ENCODE peak calls at places on chromosomes 4 and X, in six cellular contexts. F is body of pancreas, U is transverse colon, X is small intestine, T is uterus, N is PC-3. K is an unnamed sample. For H3K4me1, the result is how much of the 10 kb centered on the place peaks cover.

GRCh38 chr4:40471923-40472322 is 136.8 kb downstream of the CHRNA9 start:
- DNase-seq in F (no peak), U (no peak), X (no peak), T (no peak), N (peak), K (no peak)

GRCh38 chr4:128649161-128649560 is 160.3 kb upstream of the JADE1 start:
- DNase-seq in F (no peak), U (no peak), X (no peak), T (no peak), N (no peak), K (no peak)

GRCh38 chr4:6885953-6886557 is 23.6 kb upstream of the TBC1D14 start:
- DNase-seq in F (peak), U (no peak), X (peak), T (peak), N (peak), K (peak)

GRCh38 chr4:97720869-97721432 is 422.3 kb downstream of the STPG2 start:
- DNase-seq in F (no peak), U (no peak), X (peak), T (no peak), N (peak), K (no peak)

GRCh38 chrX:19875051-19875432 is 12.4 kb downstream of the SH3KBP1 start:
- DNase-seq in F (no peak), U (no peak), X (no peak), T (no peak), N (peak), K (no peak)

GRCh38 chr4:119512398-119512797 is 116.2 kb downstream of the PDE5A start:
- DNase-seq in F (no peak), U (no peak), X (no peak), T (no peak), N (no peak), K (no peak)

GRCh38 chr4:128347175-128347868 is 59.7 kb upstream of the PGRMC2 start:
- DNase-seq in F (peak), U (no peak), X (peak), T (no peak), N (no peak), K (no peak)

GRCh38 chr4:52718123-52718522 is 33.1 kb downstream of the ERVMER34-1 start:
- DNase-seq in F (no peak), U (no peak), X (no peak), T (no peak), N (peak), K (no peak)

GRCh38 chr4:36138221-36138620 is 106.1 kb downstream of the ARAP2 start:
- DNase-seq in F (no peak), U (no peak), X (no peak), T (no peak), N (peak), K (no peak)

GRCh38 chr4:17468638-17469221 is 43.2 kb downstream of the QDPR start:
- DNase-seq in F (no peak), U (no peak), X (peak), T (peak), N (peak), K (no peak)

GRCh38 chr4:65014078-65014477 is 604.8 kb upstream of the TECRL start:
- DNase-seq in F (no peak), U (no peak), X (no peak), T (no peak), N (no peak), K (no peak)

GRCh38 chr4:178351185-178351584 is 908.9 kb upstream of the AGA start:
- DNase-seq in F (no peak), U (no peak), X (no peak), T (no peak), N (no peak), K (no peak)

DNA sequence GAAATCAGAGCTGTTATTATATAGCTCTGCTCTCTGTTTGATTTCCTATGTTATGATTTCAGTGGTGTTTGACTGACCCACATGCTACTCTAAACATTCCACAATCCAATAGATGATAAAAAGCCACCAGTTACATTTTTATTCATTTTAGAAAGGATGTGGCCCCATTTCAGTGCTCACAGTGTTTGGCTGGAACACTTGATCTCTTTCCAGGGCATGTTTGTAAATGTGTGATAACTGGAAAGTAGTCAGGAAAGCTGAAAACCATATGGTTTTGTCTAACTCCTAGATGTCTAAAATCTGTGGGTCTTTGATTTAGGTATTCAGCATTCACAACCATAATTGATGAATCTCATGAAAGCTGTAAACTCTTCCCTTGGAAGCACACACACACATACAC is 904.9 kb upstream of the AGA start:
- DNase-seq in F (no peak), U (no peak), X (no peak), T (no peak), N (no peak), K (no peak)
- H3K4me1 ChIP-seq in F (under half), U (under half), X (under half), T (under half), N (under half), K (under half)

GRCh38 chr4:153252122-153252521 is 47.9 kb downstream of the TRIM2 start:
- DNase-seq in F (no peak), U (no peak), X (no peak), T (no peak), N (no peak), K (no peak)
- H3K4me1 ChIP-seq in F (under half), U (under half), X (under half), T (under half), N (under half), K (under half)

DNA sequence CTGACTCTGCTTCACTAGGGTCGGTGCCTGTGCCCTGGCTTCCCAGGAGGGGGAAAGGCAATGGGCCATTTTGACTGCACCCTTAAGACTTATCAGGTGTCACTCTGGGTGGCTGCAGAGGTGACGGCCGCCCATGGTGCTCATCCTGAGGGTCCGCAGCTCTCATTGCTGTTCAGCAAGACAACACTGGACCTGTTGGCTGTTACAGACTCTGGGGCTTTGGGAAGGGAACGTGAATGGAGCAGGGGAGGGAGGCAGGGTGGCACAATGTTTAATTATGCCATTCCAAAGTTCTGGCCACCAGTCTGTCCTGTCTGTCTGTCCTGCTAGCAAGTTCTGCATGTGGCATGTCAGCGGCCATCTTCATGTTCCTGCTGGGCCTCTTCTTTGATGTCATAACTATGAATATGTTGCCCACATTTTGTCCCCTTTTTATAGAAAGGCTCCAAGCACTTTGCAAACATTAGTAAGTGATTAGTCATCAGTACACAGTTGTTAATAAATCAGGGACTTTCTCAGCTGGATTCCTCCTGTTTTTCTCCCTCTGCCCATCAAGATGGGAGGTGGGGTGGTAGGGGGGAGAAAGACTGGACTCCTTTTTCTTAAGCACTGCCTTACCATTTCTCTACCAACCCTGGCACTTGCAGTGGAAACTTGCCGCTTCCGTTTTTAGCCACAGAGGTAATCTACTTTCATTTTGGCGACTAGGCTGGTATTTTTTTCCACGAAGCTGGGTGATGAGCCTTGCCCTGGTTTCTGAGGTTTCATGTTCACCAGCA is 88.7 kb upstream of the TRIM2 start:
- DNase-seq in F (no peak), U (peak), X (peak), T (no peak), N (peak), K (peak)
- H3K4me1 ChIP-seq in F (under half), U (under half), X (under half), T (under half), N (under half), K (under half)

GRCh38 chrX:49868739-49869138 is 10.5 kb upstream of the USP27X start:
- DNase-seq in F (no peak), U (no peak), X (no peak), T (no peak), N (no peak), K (no peak)
- H3K4me1 ChIP-seq in F (under half), U (under half), X (under half), T (under half), N (under half), K (under half)

GRCh38 chr4:3659131-3659530 is 107.1 kb upstream of the ADRA2C start:
- DNase-seq in F (no peak), U (no peak), X (no peak), T (no peak), N (no peak), K (no peak)

GRCh38 chr4:3661989-3662388 is 104.2 kb upstream of the ADRA2C start:
- DNase-seq in F (no peak), U (no peak), X (no peak), T (no peak), N (no peak), K (no peak)

GRCh38 chr4:3662516-3662915 is 103.7 kb upstream of the ADRA2C start:
- DNase-seq in F (no peak), U (no peak), X (no peak), T (no peak), N (no peak), K (no peak)

GRCh38 chr4:3660086-3660927 is 105.9 kb upstream of the ADRA2C start:
- DNase-seq in F (no peak), U (no peak), X (no peak), T (no peak), N (no peak), K (no peak)

GRCh38 chr4:3660928-3661515 is 105.2 kb upstream of the ADRA2C start:
- DNase-seq in F (no peak), U (no peak), X (no peak), T (no peak), N (no peak), K (no peak)
- H3K4me1 ChIP-seq in F (under half), U (under half), X (under half), T (under half), N (under half), K (under half)

GRCh38 chr4:114103908-114104307 is 124.5 kb upstream of the ARSJ start:
- DNase-seq in F (no peak), U (no peak), X (no peak), T (no peak), N (no peak), K (no peak)

GRCh38 chr4:114108869-114109268 is 129.4 kb upstream of the ARSJ start:
- DNase-seq in F (no peak), U (no peak), X (no peak), T (no peak), N (peak), K (no peak)

GRCh38 chr4:114115526-114115925 is 136.1 kb upstream of the ARSJ start:
- DNase-seq in F (no peak), U (no peak), X (no peak), T (no peak), N (no peak), K (no peak)

GRCh38 chr4:114109776-114110175 is 130.3 kb upstream of the ARSJ start:
- DNase-seq in F (no peak), U (no peak), X (no peak), T (no peak), N (no peak), K (no peak)
- H3K4me1 ChIP-seq in F (under half), U (under half), X (under half), T (under half), N (under half), K (under half)

DNA sequence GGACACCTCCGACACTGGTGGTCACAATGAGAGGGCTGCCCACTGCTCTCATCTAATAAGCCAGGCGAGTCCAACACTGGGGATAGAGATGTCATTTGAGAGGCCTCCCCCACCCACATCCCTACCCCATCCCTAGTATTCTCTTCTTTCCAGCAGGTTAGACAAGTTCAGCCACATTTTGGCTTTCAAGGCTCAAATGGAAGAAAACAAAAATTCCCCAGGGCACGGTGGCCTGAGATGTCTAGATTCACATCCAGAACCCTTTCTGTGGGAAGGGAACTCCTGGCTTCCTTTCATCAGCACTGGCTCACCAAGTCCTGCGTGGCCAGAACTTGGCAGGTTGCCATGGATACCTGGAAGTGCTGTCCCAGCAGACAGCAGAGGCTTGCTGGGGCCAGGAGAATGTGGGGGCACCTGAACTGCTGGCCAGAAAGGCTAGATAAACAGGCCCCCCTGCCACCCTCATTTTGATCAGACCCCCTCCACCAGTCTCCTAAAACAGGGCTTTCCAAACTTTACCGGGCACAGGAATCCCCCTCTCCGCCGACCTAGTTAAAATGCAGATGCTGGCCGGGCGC is 1.3 kb upstream of the NYX start:
- DNase-seq in F (peak), U (no peak), X (no peak), T (no peak), N (peak), K (no peak)
- H3K4me1 ChIP-seq in F (under half), U (under half), X (under half), T (under half), N (under half), K (under half)

DNA sequence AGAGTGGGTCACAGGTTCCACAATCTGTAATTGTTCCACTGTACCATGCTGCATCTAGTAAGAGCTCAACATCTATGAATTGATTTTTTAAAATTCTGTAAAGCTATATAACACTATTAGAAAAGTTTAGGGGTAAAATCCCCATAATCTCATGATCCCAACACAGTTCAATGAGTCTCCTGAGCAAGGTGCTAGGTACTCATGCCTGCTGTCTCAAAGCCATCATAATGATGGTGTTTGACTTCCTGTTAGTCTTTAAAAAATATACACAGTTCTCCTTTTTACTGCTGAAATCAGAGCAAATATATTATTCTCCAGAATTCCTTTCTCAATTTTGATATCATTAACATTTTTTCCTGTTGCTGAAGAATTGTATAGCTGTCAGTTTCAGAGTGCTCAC is 55.9 kb downstream of the SH3BGRL start:
- DNase-seq in F (no peak), U (no peak), X (no peak), T (no peak), N (no peak), K (no peak)
- H3K4me1 ChIP-seq in F (under half), U (under half), X (under half), T (under half), N (under half), K (under half)

GRCh38 chrX:8305336-8305735 is 134.3 kb upstream of the VCX2 start:
- DNase-seq in F (no peak), U (no peak), X (no peak), T (no peak), N (no peak), K (no peak)

GRCh38 chrX:8304668-8305067 is 133.6 kb upstream of the VCX2 start:
- DNase-seq in F (no peak), U (no peak), X (no peak), T (no peak), N (no peak), K (no peak)

DNA sequence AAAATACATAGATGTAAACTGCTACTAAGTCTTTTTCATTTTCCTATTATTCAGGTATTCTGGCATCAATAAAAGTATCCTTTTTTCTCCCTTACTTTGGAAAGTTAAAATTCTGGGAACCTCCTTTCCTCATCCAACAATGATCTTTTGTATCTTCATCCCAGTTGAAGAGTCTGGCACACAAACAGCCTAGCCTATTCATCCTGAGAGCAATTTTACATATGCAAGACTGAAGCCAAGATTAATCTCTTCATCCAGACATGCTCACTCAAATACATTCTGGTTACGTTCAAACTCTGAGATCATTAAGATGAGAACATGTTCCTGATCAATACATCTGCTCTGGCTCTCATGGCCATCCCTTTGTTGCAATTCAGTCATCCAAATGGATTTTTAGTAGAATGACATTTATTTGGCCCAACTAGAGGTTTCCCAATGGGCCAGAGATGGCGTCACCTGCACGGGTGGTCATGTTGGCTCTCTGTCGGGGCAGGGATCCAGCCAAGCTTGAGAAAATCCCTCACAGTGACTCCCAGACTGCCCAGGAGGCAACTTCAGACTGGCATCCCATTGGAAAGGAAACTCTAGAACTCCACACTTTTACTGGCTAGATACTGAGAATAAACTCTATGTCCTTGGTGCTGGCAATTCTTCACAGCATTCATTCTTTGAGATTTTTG is 135.4 kb upstream of the VCX2 start:
- DNase-seq in F (no peak), U (no peak), X (no peak), T (no peak), N (no peak), K (no peak)
- H3K4me1 ChIP-seq in F (under half), U (under half), X (under half), T (under half), N (under half), K (under half)

DNA sequence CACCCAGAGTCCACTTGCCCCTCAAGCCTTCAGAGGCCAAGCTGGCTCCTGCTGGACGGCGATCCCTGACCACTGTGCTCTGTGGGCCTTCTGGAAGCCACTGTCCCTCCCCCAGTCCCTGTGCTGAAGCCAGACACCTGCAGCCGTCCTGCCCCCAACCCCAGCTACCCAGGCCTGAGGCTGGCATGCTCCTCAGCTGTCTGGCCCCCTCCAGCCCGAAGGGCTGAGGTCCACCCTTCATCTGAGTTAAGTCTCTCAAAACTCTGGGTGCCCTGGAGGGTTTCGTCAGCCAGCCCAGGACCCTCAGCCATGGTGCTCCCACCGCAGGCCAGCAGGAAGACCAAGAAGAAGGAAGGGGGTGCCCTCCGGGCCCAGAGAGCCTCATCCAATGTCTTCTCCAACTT is 4.0 kb downstream of the MYL5 start:
- DNase-seq in F (no peak), U (no peak), X (no peak), T (no peak), N (no peak), K (no peak)
- H3K4me1 ChIP-seq in F (half or more), U (half or more), X (under half), T (under half), N (under half), K (under half)

K was measured in lung.